ENCODE peak calls at places on chromosome 6, in six cellular contexts. X is effector CD4-positive, alpha-beta T cell; Q is ACHN; M is T-cell; Z is immature natural killer cell; L is LHCN-M2. H is an unnamed sample.

GRCh38 chr6:6997282-6998193 is 110.2 kb upstream of the RREB1 start:
- DNase-seq in X (no peak), Q (no peak), M (no peak), Z (no peak), L (no peak), H (no peak)

GRCh38 chr6:18359237-18359885 is 27.8 kb upstream of the RNF144B start:
- DNase-seq in X (no peak), Q (no peak), M (no peak), Z (no peak), L (no peak), H (no peak)

GRCh38 chr6:30686908-30687658 is 638 bp upstream of the PPP1R18 start:
- DNase-seq in X (peak), Q (peak), M (peak), Z (peak), L (peak), H (peak)

GRCh38 chr6:147081210-147081609 is 123.0 kb upstream of the STXBP5 start:
- DNase-seq in X (no peak), Q (no peak), M (no peak), Z (no peak), L (peak), H (no peak)

GRCh38 chr6:153312633-153313032 is 181.6 kb upstream of the RGS17 start:
- DNase-seq in X (no peak), Q (peak), M (peak), Z (peak), L (peak), H (peak)

GRCh38 chr6:52909131-52909530 is 367 bp downstream of the GSTA3 start:
- DNase-seq in X (no peak), Q (no peak), M (no peak), Z (no peak), L (peak), H (no peak)

GRCh38 chr6:167226791-167227190 is 64.3 kb upstream of the UNC93A start:
- DNase-seq in X (no peak), Q (no peak), M (no peak), Z (no peak), L (no peak), H (no peak)

GRCh38 chr6:101779051-101779844 is 385.7 kb downstream of the GRIK2 start:
- DNase-seq in X (no peak), Q (no peak), M (no peak), Z (no peak), L (peak), H (no peak)

GRCh38 chr6:134063121-134063965 is 10.9 kb upstream of the SLC2A12 start:
- DNase-seq in X (no peak), Q (no peak), M (no peak), Z (no peak), L (peak), H (no peak)

H was measured in activated CD4-positive, alpha-beta memory T cell treated with anti-CD3 and anti-CD28 coated beads, Interleukin-2, amount 10 ng/mL, durations not matched to agents 7 days and 5 days.